ENCODE peak calls at places on chromosomes 13 and 19, in five cellular contexts. One of them, this sample, is unnamed.

GRCh38 chr13:50691176-50691681 is 152.3 kb downstream of the DLEU7 start:
- DNase-seq in colonic mucosa: no peak
- DNase-seq in A549: no peak
- DNase-seq in left lung: no peak
- DNase-seq in suprapubic skin: no peak
- DNase-seq in this sample: no peak

GRCh38 chr13:75312884-75313520 is 169.0 kb downstream of the TBC1D4 start:
- DNase-seq in suprapubic skin: no peak
- DNase-seq in left lung: no peak
- DNase-seq in A549: no peak
- DNase-seq in colonic mucosa: peak; percentile 18
- DNase-seq in this sample: no peak

GRCh38 chr13:113777311-113778260 is 18.6 kb downstream of the TMEM255B start:
- DNase-seq in colonic mucosa: no peak
- DNase-seq in A549: no peak
- DNase-seq in suprapubic skin: no peak
- DNase-seq in left lung: no peak
- DNase-seq in this sample: no peak

GRCh38 chr19:6654347-6655310 is 15.3 kb downstream of the TNFSF14 start:
- DNase-seq in suprapubic skin: no peak
- DNase-seq in A549: no peak
- DNase-seq in colonic mucosa: no peak
- DNase-seq in left lung: no peak
- DNase-seq in this sample: no peak

GRCh38 chr19:1052349-1052967 is 12.6 kb downstream of the ABCA7 start:
- DNase-seq in colonic mucosa: no peak
- DNase-seq in A549: no peak
- DNase-seq in suprapubic skin: no peak
- DNase-seq in left lung: no peak
- DNase-seq in this sample: no peak

GRCh38 chr19:6319376-6319775 is 14.0 kb downstream of the ACER1 start:
- DNase-seq in suprapubic skin: no peak
- DNase-seq in A549: no peak
- DNase-seq in left lung: no peak
- DNase-seq in colonic mucosa: no peak
- DNase-seq in this sample: no peak

GRCh38 chr19:49114630-49115363 is 627 bp downstream of the LIN7B start:
- DNase-seq in colonic mucosa: peak; percentile 69
- DNase-seq in left lung: peak; percentile 88
- DNase-seq in suprapubic skin: no peak
- DNase-seq in A549: no peak
- DNase-seq in this sample: no peak

GRCh38 chr19:14006766-14007562 is 844 bp upstream of the RFX1 start:
- DNase-seq in suprapubic skin: peak; percentile 95
- DNase-seq in A549: no peak
- DNase-seq in colonic mucosa: no peak
- DNase-seq in left lung: peak; percentile 94
- DNase-seq in this sample: no peak

GRCh38 chr13:63636231-63636993 is 2220.8 kb upstream of the PCDH20 start:
- DNase-seq in A549: peak; percentile 14
- DNase-seq in suprapubic skin: no peak
- DNase-seq in left lung: no peak
- DNase-seq in colonic mucosa: no peak
- DNase-seq in this sample: no peak

GRCh38 chr13:109494955-109495354 is 291.4 kb downstream of the IRS2 start:
- DNase-seq in suprapubic skin: no peak
- DNase-seq in A549: peak; percentile 11
- DNase-seq in colonic mucosa: no peak
- DNase-seq in left lung: no peak
- DNase-seq in this sample: no peak
- H3K27ac ChIP-seq in suprapubic skin: no peak overlapping the region
- H3K27ac ChIP-seq in A549: no peak overlapping the region
- H3K27ac ChIP-seq in colonic mucosa: no peak overlapping the region
- H3K27ac ChIP-seq in left lung: no peak overlapping the region
- H3K27ac ChIP-seq in this sample: no peak overlapping the region

GRCh38 chr19:57441979-57442752 is 7.0 kb downstream of the ZNF749 start:
- DNase-seq in suprapubic skin: no peak
- DNase-seq in colonic mucosa: no peak
- DNase-seq in A549: no peak
- DNase-seq in left lung: no peak
- DNase-seq in this sample: no peak
- H3K9me3 ChIP-seq in suprapubic skin: peaks cover 26% of the 10 kb centered on the region
- H3K9me3 ChIP-seq in colonic mucosa: peaks cover 11% of the 10 kb centered on the region
- H3K9me3 ChIP-seq in A549: peaks cover 96% of the 10 kb centered on the region
- H3K9me3 ChIP-seq in left lung: peaks cover 71% of the 10 kb centered on the region
- H3K9me3 ChIP-seq in this sample: peaks cover 58% of the 10 kb centered on the region

GRCh38 chr13:25466880-25467279 is 95.1 kb downstream of the ATP8A2 start:
- DNase-seq in A549: no peak
- DNase-seq in colonic mucosa: no peak
- DNase-seq in suprapubic skin: no peak
- DNase-seq in left lung: no peak
- DNase-seq in this sample: no peak

GRCh38 chr13:25463496-25463895 is 91.7 kb downstream of the ATP8A2 start:
- DNase-seq in colonic mucosa: no peak
- DNase-seq in suprapubic skin: no peak
- DNase-seq in A549: no peak
- DNase-seq in left lung: no peak
- DNase-seq in this sample: no peak

GRCh38 chr13:25473864-25474263 is 102.1 kb downstream of the ATP8A2 start:
- DNase-seq in colonic mucosa: no peak
- DNase-seq in left lung: no peak
- DNase-seq in suprapubic skin: no peak
- DNase-seq in A549: no peak
- DNase-seq in this sample: no peak

GRCh38 chr13:25469179-25469545 is 97.4 kb downstream of the ATP8A2 start:
- DNase-seq in A549: no peak
- DNase-seq in suprapubic skin: no peak
- DNase-seq in left lung: no peak
- DNase-seq in colonic mucosa: no peak
- DNase-seq in this sample: no peak

GRCh38 chr13:25468330-25469178 is 96.8 kb downstream of the ATP8A2 start:
- DNase-seq in colonic mucosa: no peak
- DNase-seq in left lung: no peak
- DNase-seq in A549: no peak
- DNase-seq in suprapubic skin: no peak
- DNase-seq in this sample: no peak
- H3K4me3 ChIP-seq in colonic mucosa: no peak overlapping the region
- H3K4me3 ChIP-seq in left lung: no peak overlapping the region
- H3K4me3 ChIP-seq in A549: peak overlapping the region; percentile 40
- H3K4me3 ChIP-seq in suprapubic skin: peak overlapping the region; percentile 16
- H3K4me3 ChIP-seq in this sample: no peak overlapping the region

DNA sequence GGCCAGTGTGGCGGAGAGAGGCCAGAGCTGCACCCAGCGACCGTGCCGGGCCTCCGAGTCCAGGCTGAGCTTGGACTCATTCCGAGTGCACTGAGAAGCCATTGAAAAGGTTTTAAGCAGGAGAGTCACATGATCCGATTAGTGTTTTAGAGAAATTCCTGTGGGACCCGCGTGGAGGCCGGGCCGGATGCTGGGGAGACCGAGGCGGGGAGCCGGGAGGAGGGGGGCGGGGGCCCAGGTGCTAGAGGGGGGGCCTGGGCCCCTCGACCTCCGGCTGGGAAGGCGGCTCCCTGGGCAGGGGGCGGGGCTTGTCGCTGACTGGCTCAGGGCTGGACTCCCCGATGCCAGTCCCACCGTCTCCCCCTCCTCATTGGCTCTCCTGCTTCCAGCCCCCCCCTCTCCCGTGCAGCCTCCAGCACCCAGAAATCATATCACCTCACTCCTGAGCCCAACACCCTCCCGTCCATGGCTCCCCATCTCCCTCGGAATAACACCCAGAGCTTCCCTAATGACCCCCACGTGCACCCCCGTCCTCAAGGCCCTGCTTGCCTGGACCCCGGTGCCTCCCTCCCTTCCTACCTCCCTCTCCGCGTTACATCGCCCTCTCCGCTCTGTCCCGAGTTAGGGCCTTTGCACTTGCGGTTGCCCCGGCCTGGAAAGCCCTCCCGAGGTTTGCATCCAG is 5.2 kb upstream of the ZNF579 start:
- DNase-seq in suprapubic skin: peak; percentile 74
- DNase-seq in colonic mucosa: peak; percentile 45
- DNase-seq in A549: peak; percentile 61
- DNase-seq in left lung: peak; percentile 90
- DNase-seq in this sample: no peak
- H3K27ac ChIP-seq in suprapubic skin: peak overlapping the region; percentile 32
- H3K27ac ChIP-seq in colonic mucosa: no peak overlapping the region
- H3K27ac ChIP-seq in A549: peak overlapping the region; percentile 73
- H3K27ac ChIP-seq in left lung: no peak overlapping the region
- H3K27ac ChIP-seq in this sample: peak overlapping the region; percentile 64

GRCh38 chr19:54739587-54740497 is 1.5 kb downstream of the KIR2DL3 start:
- DNase-seq in left lung: no peak
- DNase-seq in colonic mucosa: no peak
- DNase-seq in suprapubic skin: no peak
- DNase-seq in A549: no peak
- DNase-seq in this sample: no peak
- H3K9me3 ChIP-seq in left lung: no peaks in the 10 kb centered on the region
- H3K9me3 ChIP-seq in colonic mucosa: no peaks in the 10 kb centered on the region
- H3K9me3 ChIP-seq in suprapubic skin: no peaks in the 10 kb centered on the region
- H3K9me3 ChIP-seq in A549: no peaks in the 10 kb centered on the region
- H3K9me3 ChIP-seq in this sample: no peaks in the 10 kb centered on the region

GRCh38 chr19:38974599-38975213 is 836 bp downstream of the FBXO17 start:
- DNase-seq in colonic mucosa: no peak
- DNase-seq in suprapubic skin: no peak
- DNase-seq in A549: peak; percentile 60
- DNase-seq in left lung: no peak
- DNase-seq in this sample: no peak
- H3K4me3 ChIP-seq in colonic mucosa: peak overlapping the region; percentile 36
- H3K4me3 ChIP-seq in suprapubic skin: peak overlapping the region; percentile 70
- H3K4me3 ChIP-seq in A549: peak overlapping the region; percentile 51
- H3K4me3 ChIP-seq in left lung: peak overlapping the region; percentile 57
- H3K4me3 ChIP-seq in this sample: peak overlapping the region; percentile 82

DNA sequence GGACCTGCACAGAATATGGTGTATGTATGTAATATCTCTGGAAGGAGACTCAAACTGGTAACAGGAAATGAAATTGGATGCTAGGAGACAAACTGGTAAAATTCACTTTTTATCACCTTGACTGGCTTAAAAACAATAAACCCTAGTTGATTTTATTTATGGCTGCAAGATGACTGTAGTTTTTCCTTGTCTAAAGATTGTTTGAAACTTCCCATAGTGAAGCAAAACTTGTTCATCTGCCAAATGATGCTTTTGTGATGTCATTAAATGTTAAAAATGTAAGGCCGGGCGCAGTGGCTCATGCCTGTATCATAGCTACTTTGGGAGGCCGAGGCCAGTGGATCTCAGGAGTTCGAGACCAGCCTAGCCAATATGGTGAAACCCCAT is 2.5 kb upstream of the ECH1 start:
- DNase-seq in suprapubic skin: no peak
- DNase-seq in colonic mucosa: no peak
- DNase-seq in left lung: no peak
- DNase-seq in A549: no peak
- DNase-seq in this sample: no peak
- H3K27ac ChIP-seq in suprapubic skin: no peak overlapping the region
- H3K27ac ChIP-seq in colonic mucosa: peak overlapping the region; percentile 1
- H3K27ac ChIP-seq in left lung: peak overlapping the region; percentile 45
- H3K27ac ChIP-seq in A549: no peak overlapping the region
- H3K27ac ChIP-seq in this sample: peak overlapping the region; percentile 71

This sample was measured in thoracic aorta.